ENCODE peak calls at places on chromosomes 3 and 15, in eight cellular contexts. V is SJCRH30; C is adrenal gland; H is natural killer cell treated with Interleukin-12 subunit alpha and Interleukin-12 subunit beta and Interleukin-15 and Interleukin-18, amount 100 ng/mL, for 72 hours; F is effector CD4-positive, alpha-beta T cell; G is fibroblast of the aortic adventitia; T is LoVo; X is activated CD4-positive, CD25-positive, alpha-beta regulatory T cell treated with anti-CD3 and anti-CD28 coated beads, Interleukin-2, amount 50 U/mL, for 72 hours. S is an unnamed sample.

GRCh38 chr3:184384856-184385422 is 5.1 kb downstream of the CHRD start:
- DNase-seq in G (no peak), X (no peak), T (no peak), C (no peak), F (no peak), H (no peak), V (no peak), S (no peak)

GRCh38 chr3:152396867-152397266 is 128.1 kb downstream of the MBNL1 start:
- DNase-seq in X (no peak), H (no peak), V (no peak), G (peak), C (no peak), F (no peak), T (no peak), S (no peak)

GRCh38 chr3:41237907-41238306 is 38.6 kb downstream of the CTNNB1 start:
- DNase-seq in C (no peak), X (no peak), T (no peak), H (no peak), G (peak), V (no peak), F (no peak), S (no peak)

GRCh38 chr3:107227091-107227490 is 150.1 kb upstream of the CCDC54 start:
- DNase-seq in V (no peak), H (no peak), F (no peak), X (no peak), G (peak), T (no peak), C (no peak), S (no peak)

GRCh38 chr3:23685484-23686258 is 120.1 kb upstream of the UBE2E1 start:
- DNase-seq in G (peak), F (no peak), C (peak), X (no peak), H (no peak), T (peak), V (peak), S (peak)

GRCh38 chr3:50220109-50220508 is 15.0 kb downstream of the SLC38A3 start:
- DNase-seq in C (no peak), F (no peak), G (no peak), T (no peak), X (no peak), V (no peak), H (no peak), S (no peak)

GRCh38 chr3:188404124-188404523 is 250.2 kb downstream of the LPP start:
- DNase-seq in T (no peak), V (no peak), G (no peak), H (no peak), F (no peak), C (no peak), X (no peak), S (no peak)

GRCh38 chr3:102229062-102229655 is 205.7 kb upstream of the ZPLD1 start:
- DNase-seq in T (peak), V (peak), C (peak), G (peak), X (peak), F (peak), H (peak), S (peak)

GRCh38 chr3:172746476-172746875 is 4.0 kb upstream of the ECT2 start:
- DNase-seq in H (no peak), C (no peak), X (no peak), T (no peak), G (peak), F (no peak), V (no peak), S (no peak)

GRCh38 chr15:67762610-67763368 is 62.5 kb upstream of the SKOR1 start:
- DNase-seq in H (no peak), G (no peak), T (no peak), C (peak), V (peak), F (no peak), X (peak), S (no peak)

GRCh38 chr15:101250931-101251829 is 668 bp downstream of the CHSY1 start:
- DNase-seq in X (peak), C (peak), F (no peak), T (peak), G (no peak), H (peak), V (peak), S (no peak)

GRCh38 chr3:9316881-9317341 is 45.9 kb upstream of the THUMPD3 start:
- DNase-seq in G (peak), T (no peak), C (peak), F (no peak), H (no peak), V (peak), X (no peak), S (no peak)

GRCh38 chr15:76190767-76191538 is 120.3 kb downstream of the ETFA start:
- DNase-seq in C (peak), X (peak), G (peak), T (peak), H (peak), V (peak), F (peak), S (peak)

GRCh38 chr3:182242563-182242962 is 530.8 kb downstream of the SOX2 start:
- DNase-seq in T (no peak), H (no peak), X (no peak), C (no peak), F (no peak), G (no peak), V (no peak), S (no peak)

GRCh38 chr15:48300038-48300437 is 31.2 kb upstream of the DUT start:
- DNase-seq in C (no peak), T (no peak), G (no peak), X (no peak), F (no peak), H (no peak), V (no peak), S (no peak)

GRCh38 chr15:26391556-26392229 is 381.2 kb downstream of the GABRB3 start:
- DNase-seq in T (no peak), V (no peak), F (no peak), X (no peak), H (no peak), G (no peak), C (no peak), S (no peak)

GRCh38 chr3:149473991-149474819 is at the start of gene TM4SF4:
- DNase-seq in G (no peak), C (no peak), T (peak), H (no peak), V (no peak), X (no peak), F (no peak), S (no peak)

GRCh38 chr15:40452296-40453090 is 11.7 kb downstream of the BAHD1 start:
- DNase-seq in X (no peak), C (no peak), G (no peak), H (no peak), F (no peak), T (no peak), V (no peak), S (no peak)

GRCh38 chr3:152385761-152386160 is 117.0 kb downstream of the MBNL1 start:
- DNase-seq in V (no peak), T (no peak), F (no peak), X (no peak), C (no peak), G (peak), H (no peak), S (no peak)

GRCh38 chr3:119323401-119324107 is 29.4 kb downstream of the ARHGAP31 start:
- DNase-seq in F (peak), T (no peak), V (no peak), H (no peak), G (no peak), X (no peak), C (no peak), S (no peak)

GRCh38 chr3:144112036-144112435 is 140.4 kb downstream of the DIPK2A start:
- DNase-seq in X (no peak), F (no peak), H (no peak), C (no peak), V (no peak), G (no peak), T (no peak), S (no peak)

GRCh38 chr15:70523634-70524033 is 239.7 kb downstream of the UACA start:
- DNase-seq in G (no peak), X (no peak), H (no peak), T (no peak), C (peak), F (no peak), V (peak), S (no peak)

GRCh38 chr3:59192473-59192872 is 142.6 kb upstream of the CFAP20DC start:
- DNase-seq in F (no peak), G (peak), X (no peak), H (no peak), V (no peak), T (no peak), C (no peak), S (no peak)

GRCh38 chr3:73572371-73572770 is 52.4 kb downstream of the PDZRN3 start:
- DNase-seq in G (no peak), V (no peak), F (no peak), H (no peak), T (no peak), C (peak), X (no peak), S (no peak)

GRCh38 chr15:66094331-66094730 is 159.2 kb downstream of the MEGF11 start:
- DNase-seq in G (no peak), X (no peak), F (no peak), T (no peak), C (no peak), H (no peak), V (no peak), S (no peak)

S was measured in brain pericyte.